ENCODE peak calls at places on chromosome 7, in six cellular contexts. C, O, W, A, U and J are unnamed samples. For H3K4me1, the result is how much of the 10 kb centered on the place peaks cover.

GRCh38 chr7:129783097-129783919 is 169.5 kb downstream of the UBE2H start:
- DNase-seq in U (no peak), O (no peak), C (no peak), W (no peak), A (no peak), J (no peak)

GRCh38 chr7:92914645-92915044 is 78.3 kb upstream of the CDK6 start:
- DNase-seq in C (no peak), O (no peak), W (no peak), A (no peak), U (no peak), J (no peak)

GRCh38 chr7:75875113-75876080 is 3.4 kb upstream of the RHBDD2 start:
- DNase-seq in C (peak), A (no peak), W (no peak), O (no peak), U (no peak), J (no peak)

GRCh38 chr7:151099486-151100211 is 13.4 kb downstream of the AGAP3 start:
- DNase-seq in A (no peak), C (no peak), O (no peak), U (no peak), W (no peak), J (no peak)

GRCh38 chr7:116305485-116306408 is 95.4 kb downstream of the TES start:
- DNase-seq in W (no peak), U (no peak), O (peak), A (no peak), C (no peak), J (no peak)

GRCh38 chr7:122429926-122430325 is 125.4 kb upstream of the FEZF1 start:
- DNase-seq in O (no peak), A (no peak), W (no peak), C (no peak), U (no peak), J (no peak)

GRCh38 chr7:102286237-102287081 is at the start of gene SH2B2:
- DNase-seq in W (peak), U (peak), A (peak), O (peak), C (peak), J (peak)

GRCh38 chr7:50449501-50449880 is 659 bp downstream of the FIGNL1 start:
- DNase-seq in U (no peak), C (no peak), W (no peak), O (no peak), A (no peak), J (no peak)

GRCh38 chr7:132609222-132609621 is 33.0 kb upstream of the PLXNA4 start:
- DNase-seq in W (no peak), A (no peak), O (no peak), C (no peak), U (no peak), J (no peak)

GRCh38 chr7:138001529-138002095 is at the start of gene CREB3L2:
- DNase-seq in O (peak), C (peak), W (peak), A (peak), U (peak), J (peak)

GRCh38 chr7:121940907-121941306 is 67.9 kb downstream of the PTPRZ1 start:
- DNase-seq in A (no peak), W (no peak), U (no peak), O (no peak), C (no peak), J (no peak)

GRCh38 chr7:100584046-100584676 is 1.8 kb downstream of the LRCH4 start:
- DNase-seq in A (no peak), O (no peak), W (no peak), U (no peak), C (no peak), J (no peak)

GRCh38 chr7:100443096-100443840 is 7.0 kb upstream of the PPP1R35 start:
- DNase-seq in C (no peak), U (no peak), W (no peak), A (no peak), O (no peak), J (no peak)

GRCh38 chr7:18771834-18772566 is 276.5 kb downstream of the HDAC9 start:
- DNase-seq in W (no peak), U (no peak), O (no peak), C (no peak), A (no peak), J (no peak)

GRCh38 chr7:46720761-46721160 is 799.7 kb upstream of the IGFBP3 start:
- DNase-seq in U (no peak), W (no peak), O (no peak), C (no peak), A (no peak), J (no peak)

GRCh38 chr7:130367088-130367755 is 13.1 kb upstream of the CPA1 start:
- DNase-seq in U (no peak), O (no peak), W (no peak), A (no peak), C (no peak), J (no peak)

DNA sequence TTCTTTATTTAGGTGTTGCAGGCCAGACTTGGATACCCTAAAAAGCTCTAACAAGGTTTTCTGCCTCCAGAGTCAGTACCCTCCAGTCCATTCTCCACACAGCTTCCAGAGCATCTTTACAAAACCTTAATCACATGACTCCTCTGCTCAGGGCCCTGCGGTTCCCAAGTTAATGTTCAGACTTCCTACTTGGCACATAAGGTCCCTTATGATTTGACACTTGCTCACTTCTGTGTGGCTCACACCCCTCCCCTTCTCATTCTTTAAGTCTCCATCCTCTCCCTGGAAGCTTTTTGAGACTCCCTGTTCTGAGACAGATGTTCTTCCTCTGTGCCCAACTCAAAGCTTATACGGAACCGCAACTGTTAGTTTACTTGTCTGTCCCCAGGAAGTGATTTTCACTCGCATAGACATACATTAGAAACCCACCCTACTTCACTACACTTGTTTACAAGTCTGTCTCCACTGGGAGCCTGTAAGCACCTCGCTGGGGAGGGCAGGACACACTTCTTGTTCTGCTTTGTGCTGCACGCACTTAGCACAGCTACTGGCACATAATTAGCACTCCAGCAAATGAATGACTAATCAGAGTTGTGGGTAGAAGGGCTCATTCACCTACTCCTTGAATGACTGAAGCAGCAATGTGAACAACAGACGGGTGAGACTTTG is 154.3 kb upstream of the LAMB4 start:
- DNase-seq in C (no peak), O (no peak), W (no peak), U (no peak), A (no peak), J (no peak)
- H3K4me1 ChIP-seq in C (under half), O (under half), W (under half), U (under half), A (under half), J (under half)

DNA sequence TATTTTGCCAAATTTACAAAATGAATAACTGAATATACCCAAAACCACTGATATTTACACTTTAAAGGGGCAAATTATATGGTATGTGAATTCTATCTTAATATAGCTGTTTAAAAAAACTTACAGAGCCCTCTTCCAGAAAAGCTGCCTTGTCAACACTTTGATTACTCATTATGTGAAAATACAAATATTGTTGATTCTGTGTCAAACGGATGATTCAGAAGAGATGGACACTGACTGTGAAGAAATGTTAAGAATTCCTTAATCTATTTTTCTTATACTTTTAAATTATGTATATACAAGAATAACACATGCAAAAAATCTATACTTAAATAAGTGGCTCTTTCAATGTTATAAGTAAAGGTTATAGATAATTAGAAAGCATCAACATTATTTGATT is 41.5 kb downstream of the SMURF1 start:
- DNase-seq in U (no peak), O (peak), A (no peak), C (no peak), W (no peak), J (no peak)
- H3K4me1 ChIP-seq in U (under half), O (half or more), A (under half), C (under half), W (under half), J (under half)

GRCh38 chr7:42232275-42232674 is 4.7 kb downstream of the GLI3 start:
- DNase-seq in U (no peak), C (no peak), W (peak), O (peak), A (no peak), J (peak)
- H3K4me1 ChIP-seq in U (under half), C (under half), W (under half), O (under half), A (under half), J (under half)

GRCh38 chr7:99129001-99129400 is 14.9 kb downstream of the SMURF1 start:
- DNase-seq in W (no peak), C (no peak), A (no peak), U (no peak), O (no peak), J (no peak)
- H3K4me1 ChIP-seq in W (under half), C (under half), A (half or more), U (under half), O (half or more), J (half or more)

GRCh38 chr7:120164-120555 is 72.2 kb upstream of the FAM20C start:
- DNase-seq in U (no peak), O (no peak), A (no peak), W (no peak), C (no peak), J (no peak)

GRCh38 chr7:118803-119376 is 73.5 kb upstream of the FAM20C start:
- DNase-seq in U (no peak), W (no peak), C (no peak), O (no peak), A (peak), J (no peak)

GRCh38 chr7:116188-116981 is 76.0 kb upstream of the FAM20C start:
- DNase-seq in O (no peak), W (no peak), C (no peak), A (peak), U (no peak), J (peak)

GRCh38 chr7:119377-120163 is 72.8 kb upstream of the FAM20C start:
- DNase-seq in O (no peak), W (no peak), C (no peak), A (peak), U (peak), J (peak)

DNA sequence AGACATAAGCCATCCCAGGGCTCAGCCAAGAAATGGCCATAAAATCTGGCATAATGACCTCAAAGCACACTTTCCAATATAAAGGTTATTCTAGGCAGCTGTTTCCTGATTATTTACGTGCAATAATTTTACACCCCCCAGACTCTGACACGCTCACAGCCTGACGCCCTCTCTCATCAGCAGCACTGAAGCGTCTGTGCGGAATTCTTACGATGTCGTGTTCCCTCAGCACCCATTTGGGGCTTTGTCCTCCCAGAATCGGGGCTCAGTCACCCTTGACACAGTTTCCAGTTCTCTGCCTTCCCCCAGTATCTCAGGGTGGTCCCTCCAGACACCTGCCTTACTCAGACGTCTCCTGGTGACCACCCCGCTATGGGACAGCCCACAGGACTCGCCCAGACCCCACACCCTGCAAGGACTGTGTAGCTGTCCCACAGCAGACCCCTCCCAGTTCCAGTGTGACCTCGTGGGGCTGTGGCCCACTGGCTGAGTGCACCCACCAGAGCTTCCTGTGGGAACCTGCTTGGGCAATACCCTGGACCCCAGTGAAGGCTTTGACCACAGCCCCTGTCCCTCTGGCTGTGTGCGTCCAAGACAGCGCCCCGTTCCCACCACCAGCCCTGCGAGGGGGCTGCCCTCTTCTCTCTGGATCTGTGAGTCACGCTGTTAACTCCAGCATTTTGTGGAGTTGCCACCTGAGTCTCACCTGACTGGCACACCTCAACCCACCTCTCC is 74.1 kb upstream of the FAM20C start:
- DNase-seq in A (no peak), W (no peak), C (no peak), O (no peak), U (no peak), J (no peak)
- H3K4me1 ChIP-seq in A (under half), W (under half), C (under half), O (under half), U (under half), J (under half)

DNA sequence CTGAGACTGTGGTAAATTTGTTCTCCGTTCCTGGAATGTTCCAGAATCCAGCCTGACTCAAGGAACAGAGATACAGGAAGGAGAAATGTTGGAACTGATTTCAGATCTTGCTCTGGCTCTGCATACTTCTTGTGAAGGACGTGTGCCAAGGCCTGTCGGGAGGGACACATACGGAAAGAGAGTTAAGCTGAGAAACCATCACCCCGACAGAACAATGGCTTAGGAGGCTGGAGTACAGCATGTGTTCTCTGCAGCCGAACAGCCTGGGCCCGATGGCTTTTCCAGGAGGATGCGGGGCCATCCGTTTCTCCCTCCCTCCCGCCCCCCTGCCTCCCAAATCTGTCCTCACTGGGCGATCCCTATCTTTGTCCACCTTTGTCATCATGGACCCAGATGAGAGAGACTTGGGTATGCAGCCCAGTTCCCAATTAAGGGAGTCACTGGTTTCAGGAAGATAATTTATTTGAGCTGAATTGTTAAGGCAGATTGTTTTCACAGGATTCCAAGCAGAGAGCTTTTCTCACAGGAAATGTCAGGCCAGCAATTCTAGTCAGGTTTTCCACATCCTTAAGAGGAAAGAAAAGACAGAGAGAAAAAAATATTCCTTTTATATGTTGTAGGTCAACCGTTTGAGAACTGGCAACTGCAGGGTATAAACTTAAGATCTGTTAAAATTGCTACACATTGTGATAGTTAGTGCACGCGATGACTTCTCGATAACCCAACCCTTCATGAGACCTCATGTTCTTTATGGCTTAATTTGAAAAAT is 45.3 kb downstream of the MINDY4 start:
- DNase-seq in A (peak), U (no peak), C (no peak), W (peak), O (no peak), J (peak)
- H3K4me1 ChIP-seq in A (half or more), U (under half), C (under half), W (under half), O (under half), J (half or more)